ENCODE peak calls at places on chromosomes 11 and 22, in nine cellular contexts. One of them, this sample, is unnamed.

GRCh38 chr11:15826008-15826650 is 530.2 kb downstream of the SOX6 start:
- DNase-seq in AG08395: no peak
- DNase-seq in endothelial cell of umbilical vein: no peak
- DNase-seq in non-pigmented ciliary epithelial cell: no peak
- DNase-seq in globus pallidus: no peak
- DNase-seq in colonic mucosa: no peak
- DNase-seq in M059J: no peak
- DNase-seq in nucleus accumbens: no peak
- DNase-seq in NCI-H748 treated with DMSO at 0.1 percent for 48 hours: no peak
- DNase-seq in this sample: no peak

GRCh38 chr11:107969219-107969618 is 39.5 kb upstream of the CUL5 start:
- DNase-seq in AG08395: no peak
- DNase-seq in endothelial cell of umbilical vein: no peak
- DNase-seq in non-pigmented ciliary epithelial cell: no peak
- DNase-seq in globus pallidus: no peak
- DNase-seq in colonic mucosa: no peak
- DNase-seq in M059J: no peak
- DNase-seq in nucleus accumbens: no peak
- DNase-seq in NCI-H748 treated with DMSO at 0.1 percent for 48 hours: no peak
- DNase-seq in this sample: no peak

GRCh38 chr22:22403771-22404170 is 104.8 kb downstream of the ZNF280B start:
- DNase-seq in AG08395: no peak
- DNase-seq in endothelial cell of umbilical vein: no peak
- DNase-seq in non-pigmented ciliary epithelial cell: no peak
- DNase-seq in globus pallidus: no peak
- DNase-seq in colonic mucosa: no peak
- DNase-seq in M059J: no peak
- DNase-seq in nucleus accumbens: no peak
- DNase-seq in NCI-H748 treated with DMSO at 0.1 percent for 48 hours: no peak
- DNase-seq in this sample: no peak

GRCh38 chr22:21837184-21837979 is 30.1 kb downstream of the MAPK1 start:
- DNase-seq in AG08395: peak
- DNase-seq in endothelial cell of umbilical vein: peak
- DNase-seq in non-pigmented ciliary epithelial cell: peak
- DNase-seq in globus pallidus: no peak
- DNase-seq in colonic mucosa: no peak
- DNase-seq in M059J: peak
- DNase-seq in nucleus accumbens: no peak
- DNase-seq in NCI-H748 treated with DMSO at 0.1 percent for 48 hours: no peak
- DNase-seq in this sample: peak

GRCh38 chr11:121029813-121030445 is 6.0 kb downstream of the TBCEL start:
- DNase-seq in AG08395: no peak
- DNase-seq in endothelial cell of umbilical vein: no peak
- DNase-seq in non-pigmented ciliary epithelial cell: no peak
- DNase-seq in globus pallidus: no peak
- DNase-seq in colonic mucosa: no peak
- DNase-seq in M059J: no peak
- DNase-seq in nucleus accumbens: no peak
- DNase-seq in NCI-H748 treated with DMSO at 0.1 percent for 48 hours: no peak
- DNase-seq in this sample: no peak

GRCh38 chr11:8263109-8263768 is 439 bp downstream of the LMO1 start:
- DNase-seq in AG08395: no peak
- DNase-seq in endothelial cell of umbilical vein: no peak
- DNase-seq in non-pigmented ciliary epithelial cell: no peak
- DNase-seq in globus pallidus: no peak
- DNase-seq in colonic mucosa: no peak
- DNase-seq in M059J: peak
- DNase-seq in nucleus accumbens: no peak
- DNase-seq in NCI-H748 treated with DMSO at 0.1 percent for 48 hours: peak
- DNase-seq in this sample: peak

GRCh38 chr11:1559103-1559951 is 12.7 kb downstream of the DUSP8 start:
- DNase-seq in AG08395: peak
- DNase-seq in endothelial cell of umbilical vein: no peak
- DNase-seq in non-pigmented ciliary epithelial cell: no peak
- DNase-seq in globus pallidus: peak
- DNase-seq in colonic mucosa: peak
- DNase-seq in M059J: peak
- DNase-seq in nucleus accumbens: peak
- DNase-seq in NCI-H748 treated with DMSO at 0.1 percent for 48 hours: no peak
- DNase-seq in this sample: no peak

GRCh38 chr11:73269353-73270088 is 2.6 kb upstream of the P2RY6 start:
- DNase-seq in AG08395: no peak
- DNase-seq in endothelial cell of umbilical vein: no peak
- DNase-seq in non-pigmented ciliary epithelial cell: no peak
- DNase-seq in globus pallidus: no peak
- DNase-seq in colonic mucosa: no peak
- DNase-seq in M059J: no peak
- DNase-seq in nucleus accumbens: no peak
- DNase-seq in NCI-H748 treated with DMSO at 0.1 percent for 48 hours: no peak
- DNase-seq in this sample: no peak

This sample was measured in dermis blood vessel endothelial cell.